ENCODE peak calls at places on chromosomes 6 and 20, in five cellular contexts. V is T-helper 2 cell; L is CD4-positive, alpha-beta memory T cell; D is stimulated activated CD4-positive, alpha-beta T cell treated with anti-CD3 and anti-CD28 coated beads, Interleukin-1b, Interleukin-23, amount 100 ng/mL, for 24 hours; G is fibroblast of villous mesenchyme. B is an unnamed sample.

GRCh38 chr20:63454729-63455567 is 17.5 kb downstream of the KCNQ2 start:
- DNase-seq in G (no peak), L (no peak), V (no peak), D (no peak), B (no peak)

GRCh38 chr6:21970560-21970959 is 326.3 kb downstream of the PRL start:
- DNase-seq in V (no peak), G (no peak), L (no peak), D (no peak), B (no peak)

GRCh38 chr6:35086282-35086632 is 54.9 kb downstream of the TCP11 start:
- DNase-seq in D (no peak), L (no peak), G (no peak), V (no peak), B (no peak)

GRCh38 chr6:14985366-14985765 is 260.5 kb upstream of the JARID2 start:
- DNase-seq in D (no peak), V (no peak), G (no peak), L (no peak), B (no peak)

GRCh38 chr6:8234316-8234715 is 132.0 kb upstream of the EEF1E1 start:
- DNase-seq in L (no peak), D (no peak), V (no peak), G (no peak), B (no peak)

GRCh38 chr20:18191336-18191735 is 53.7 kb downstream of the KAT14 start:
- DNase-seq in V (no peak), L (no peak), G (no peak), D (no peak), B (no peak)

GRCh38 chr6:134162932-134163331 is 110.5 kb upstream of the SLC2A12 start:
- DNase-seq in V (no peak), G (no peak), L (no peak), D (no peak), B (no peak)

GRCh38 chr20:12925214-12925755 is 83.5 kb upstream of the SPTLC3 start:
- DNase-seq in L (peak), V (peak), G (peak), D (no peak), B (no peak)

GRCh38 chr6:25404693-25405169 is 125.6 kb downstream of the CARMIL1 start:
- DNase-seq in D (no peak), L (peak), G (no peak), V (peak), B (peak)

GRCh38 chr6:151054304-151054703 is 185.5 kb upstream of the AKAP12 start:
- DNase-seq in L (no peak), G (peak), D (no peak), V (no peak), B (no peak)